ENCODE peak calls at places on chromosomes 11 and 22, in seven cellular contexts. K, M, R, T, H, E and V are unnamed samples.

GRCh38 chr22:39175127-39176066 is 22.9 kb upstream of the CBX7 start:
- DNase-seq in K (no peak), M (no peak), R (peak), T (peak), H (peak), E (peak), V (no peak)

GRCh38 chr22:30878516-30879365 is 89.8 kb downstream of the MORC2 start:
- DNase-seq in K (no peak), M (no peak), R (no peak), T (no peak), H (no peak), E (no peak), V (no peak)

GRCh38 chr22:19959043-19959586 is 17.5 kb upstream of the TXNRD2 start:
- DNase-seq in K (peak), M (peak), R (peak), T (peak), H (peak), E (peak), V (peak)

GRCh38 chr11:59866397-59866796 is at the start of gene TCN1:
- DNase-seq in K (no peak), M (no peak), R (no peak), T (no peak), H (no peak), E (peak), V (no peak)

GRCh38 chr22:38327805-38328204 is 10.6 kb upstream of the CSNK1E start:
- DNase-seq in K (no peak), M (peak), R (peak), T (no peak), H (no peak), E (no peak), V (no peak)

GRCh38 chr22:35873426-35873825 is 155.2 kb downstream of the RBFOX2 start:
- DNase-seq in K (no peak), M (no peak), R (no peak), T (no peak), H (no peak), E (no peak), V (no peak)

GRCh38 chr11:91163619-91164451 is 941.0 kb upstream of the CHORDC1 start:
- DNase-seq in K (no peak), M (peak), R (peak), T (no peak), H (no peak), E (no peak), V (no peak)

GRCh38 chr22:32764330-32765116 is 37.0 kb upstream of the TIMP3 start:
- DNase-seq in K (no peak), M (peak), R (peak), T (no peak), H (peak), E (peak), V (no peak)

GRCh38 chr11:102494216-102494615 is 36.3 kb downstream of the MMP7 start:
- DNase-seq in K (no peak), M (peak), R (no peak), T (no peak), H (no peak), E (peak), V (no peak)

GRCh38 chr11:2576116-2576515 is 123.7 kb downstream of the KCNQ1OT1 start:
- DNase-seq in K (no peak), M (no peak), R (no peak), T (peak), H (no peak), E (no peak), V (no peak)

GRCh38 chr11:110891411-110891810 is 179.2 kb upstream of the ARHGAP20 start:
- DNase-seq in K (no peak), M (peak), R (peak), T (no peak), H (no peak), E (no peak), V (no peak)

GRCh38 chr22:37195921-37196320 is 7.9 kb upstream of the C1QTNF6 start:
- DNase-seq in K (no peak), M (peak), R (no peak), T (no peak), H (peak), E (peak), V (no peak)

GRCh38 chr11:3105791-3106735 is 48.8 kb upstream of the CARS1 start:
- DNase-seq in K (no peak), M (no peak), R (no peak), T (peak), H (no peak), E (no peak), V (no peak)

GRCh38 chr22:45344339-45344738 is 34.6 kb downstream of the FAM118A start:
- DNase-seq in K (no peak), M (no peak), R (peak), T (peak), H (peak), E (peak), V (peak)

GRCh38 chr11:111840143-111840542 is 31.2 kb downstream of the ALG9 start:
- DNase-seq in K (no peak), M (no peak), R (no peak), T (no peak), H (peak), E (no peak), V (peak)

GRCh38 chr11:106021181-106021966 is 666 bp downstream of the MSANTD4 start:
- DNase-seq in K (no peak), M (peak), R (peak), T (no peak), H (no peak), E (peak), V (no peak)

GRCh38 chr11:36340909-36341308 is 44.8 kb downstream of the PRR5L start:
- DNase-seq in K (no peak), M (no peak), R (no peak), T (no peak), H (no peak), E (no peak), V (no peak)

GRCh38 chr11:13959001-13959400 is 3.5 kb upstream of the SPON1 start:
- DNase-seq in K (no peak), M (no peak), R (no peak), T (no peak), H (peak), E (no peak), V (no peak)

GRCh38 chr11:26696330-26696729 is 25.5 kb downstream of the SLC5A12 start:
- DNase-seq in K (no peak), M (no peak), R (no peak), T (no peak), H (no peak), E (peak), V (no peak)

GRCh38 chr11:112977620-112978212 is 16.5 kb downstream of the NCAM1 start:
- DNase-seq in K (no peak), M (peak), R (peak), T (no peak), H (no peak), E (peak), V (peak)

GRCh38 chr11:86500500-86501170 is 125.9 kb downstream of the CCDC81 start:
- DNase-seq in K (no peak), M (no peak), R (no peak), T (no peak), H (no peak), E (no peak), V (no peak)

GRCh38 chr11:86495341-86495740 is 120.7 kb downstream of the CCDC81 start:
- DNase-seq in K (no peak), M (no peak), R (no peak), T (no peak), H (no peak), E (no peak), V (no peak)

GRCh38 chr11:86497836-86498235 is 123.1 kb downstream of the CCDC81 start:
- DNase-seq in K (no peak), M (no peak), R (no peak), T (no peak), H (no peak), E (no peak), V (no peak)

GRCh38 chr11:86499723-86500129 is 125.0 kb downstream of the CCDC81 start:
- DNase-seq in K (no peak), M (no peak), R (no peak), T (no peak), H (no peak), E (peak), V (no peak)

GRCh38 chr11:86497310-86497709 is 122.6 kb downstream of the CCDC81 start:
- DNase-seq in K (no peak), M (peak), R (no peak), T (no peak), H (no peak), E (peak), V (no peak)
- H2AK5ac ChIP-seq in K (no peak), M (peak), R (peak), T (no peak), H (no peak), E (peak), V (no peak)

GRCh38 chr11:134944131-134944530 is 532.1 kb upstream of the B3GAT1 start:
- DNase-seq in K (no peak), M (no peak), R (no peak), T (no peak), H (no peak), E (no peak), V (no peak)

GRCh38 chr11:134940441-134941125 is 528.5 kb upstream of the B3GAT1 start:
- DNase-seq in K (no peak), M (no peak), R (no peak), T (no peak), H (no peak), E (no peak), V (no peak)

GRCh38 chr11:134943544-134943943 is 531.5 kb upstream of the B3GAT1 start:
- DNase-seq in K (no peak), M (no peak), R (no peak), T (no peak), H (no peak), E (no peak), V (no peak)

GRCh38 chr11:134944986-134945385 is 532.9 kb upstream of the B3GAT1 start:
- DNase-seq in K (no peak), M (no peak), R (no peak), T (no peak), H (no peak), E (no peak), V (no peak)

GRCh38 chr11:134942633-134943032 is 530.6 kb upstream of the B3GAT1 start:
- DNase-seq in K (no peak), M (no peak), R (no peak), T (no peak), H (no peak), E (no peak), V (no peak)
- H4K8ac ChIP-seq in K (no peak), M (no peak), R (no peak), T (no peak), H (no peak), E (no peak), V (no peak)

GRCh38 chr11:5556596-5557188 is 8.4 kb upstream of the OR52H1 start:
- DNase-seq in K (no peak), M (no peak), R (no peak), T (no peak), H (no peak), E (no peak), V (no peak)

GRCh38 chr11:5548440-5548839 is at the start of gene OR52H1:
- DNase-seq in K (no peak), M (no peak), R (no peak), T (no peak), H (no peak), E (no peak), V (no peak)

GRCh38 chr11:5550440-5551095 is 2.2 kb upstream of the OR52H1 start:
- DNase-seq in K (no peak), M (peak), R (peak), T (no peak), H (no peak), E (peak), V (no peak)

GRCh38 chr11:5547982-5548381 is 358 bp downstream of the OR52H1 start:
- DNase-seq in K (no peak), M (no peak), R (no peak), T (no peak), H (no peak), E (no peak), V (no peak)

DNA sequence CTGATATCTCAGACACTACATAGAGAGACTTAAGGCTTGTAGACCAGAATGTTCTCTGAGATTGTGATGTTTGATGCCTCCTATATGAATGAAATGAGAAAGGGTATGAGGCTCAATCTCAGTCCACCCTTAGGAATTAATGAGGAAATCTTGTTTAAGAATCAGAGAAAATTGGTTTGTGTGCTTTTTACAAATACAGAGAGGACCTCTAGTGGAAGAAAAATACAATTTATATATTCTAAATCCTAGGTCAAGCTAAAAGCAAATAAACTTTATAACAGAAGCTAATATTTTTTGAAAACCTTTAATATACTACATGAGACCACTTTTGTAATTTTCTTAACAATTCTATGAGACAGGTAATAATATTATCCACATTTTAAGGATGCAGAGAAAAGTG is 5.0 kb upstream of the OR52H1 start:
- DNase-seq in K (no peak), M (peak), R (no peak), T (no peak), H (no peak), E (no peak), V (no peak)
- H2AK5ac ChIP-seq in K (no peak), M (no peak), R (no peak), T (no peak), H (no peak), E (no peak), V (no peak)

GRCh38 chr11:73274722-73275380 is 2.7 kb downstream of the P2RY6 start:
- DNase-seq in K (no peak), M (no peak), R (no peak), T (peak), H (no peak), E (no peak), V (no peak)

GRCh38 chr11:73280606-73281005 is 8.5 kb downstream of the P2RY6 start:
- DNase-seq in K (no peak), M (no peak), R (peak), T (no peak), H (no peak), E (peak), V (no peak)

GRCh38 chr11:73281201-73281741 is 9.1 kb downstream of the P2RY6 start:
- DNase-seq in K (no peak), M (no peak), R (no peak), T (no peak), H (no peak), E (no peak), V (no peak)

GRCh38 chr11:73275381-73275750 is 3.2 kb downstream of the P2RY6 start:
- DNase-seq in K (no peak), M (no peak), R (no peak), T (peak), H (peak), E (peak), V (no peak)

GRCh38 chr11:73277467-73277866 is 5.3 kb downstream of the P2RY6 start:
- DNase-seq in K (no peak), M (no peak), R (no peak), T (no peak), H (no peak), E (no peak), V (no peak)
- H4K8ac ChIP-seq in K (no peak), M (no peak), R (no peak), T (no peak), H (no peak), E (no peak), V (no peak)

DNA sequence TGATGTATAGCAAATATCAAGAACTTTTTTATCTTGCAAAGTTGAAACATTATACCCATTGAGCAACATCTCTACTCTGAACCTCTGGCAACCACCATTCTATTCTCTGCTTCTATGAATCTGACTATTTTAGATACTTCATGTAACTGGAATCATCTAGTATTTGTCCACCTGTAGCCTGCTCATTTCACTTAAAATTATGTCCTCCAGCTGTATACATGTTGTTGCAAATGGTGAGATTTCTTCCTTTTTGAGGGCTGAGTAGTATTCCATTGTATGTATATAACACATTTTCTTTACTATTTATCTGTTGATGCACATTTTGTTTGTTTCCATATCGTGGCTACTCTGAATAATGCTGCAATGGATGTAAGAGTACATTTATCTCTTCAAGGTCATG is 476.3 kb upstream of the LRRC4C start:
- DNase-seq in K (no peak), M (no peak), R (no peak), T (no peak), H (no peak), E (no peak), V (no peak)
- H2AK5ac ChIP-seq in K (no peak), M (no peak), R (no peak), T (no peak), H (no peak), E (no peak), V (no peak)

GRCh38 chr22:48205790-48206189 is 1443.3 kb downstream of the TBC1D22A start:
- DNase-seq in K (no peak), M (no peak), R (no peak), T (no peak), H (no peak), E (no peak), V (no peak)

GRCh38 chr22:48208894-48209293 is 1446.4 kb downstream of the TBC1D22A start:
- DNase-seq in K (no peak), M (no peak), R (no peak), T (no peak), H (no peak), E (no peak), V (no peak)

GRCh38 chr22:48199667-48200066 is 1437.2 kb downstream of the TBC1D22A start:
- DNase-seq in K (no peak), M (no peak), R (no peak), T (no peak), H (no peak), E (no peak), V (no peak)

GRCh38 chr22:48209473-48210271 is 1447.2 kb downstream of the TBC1D22A start:
- DNase-seq in K (no peak), M (no peak), R (no peak), T (no peak), H (no peak), E (no peak), V (no peak)

GRCh38 chr22:48204296-48204695 is 1441.8 kb downstream of the TBC1D22A start:
- DNase-seq in K (no peak), M (no peak), R (no peak), T (no peak), H (no peak), E (no peak), V (no peak)
- H4K8ac ChIP-seq in K (no peak), M (no peak), R (no peak), T (no peak), H (no peak), E (no peak), V (no peak)